ENCODE peak calls at places on chromosomes 6 and 20, in nine cellular contexts. H is HFFc6, W is glutamatergic neuron, Q is nephron progenitor cell, T is MM.1S, Z is WERI-Rb-1, G is IMR-90, C is thyroid gland, I is BJ. P is an unnamed sample.
A peak's percentile ranks its signal among the peaks of the same experiment; 100 is the strongest.

GRCh38 chr20:1811621-1812498 is 83.3 kb upstream of the SIRPA start:
- DNase-seq in H (no peak), W (no peak), Q (no peak), T (no peak), Z (no peak), G (peak; percentile 41), C (no peak), I (no peak), P (no peak)

GRCh38 chr20:15036938-15037337 is 699.5 kb upstream of the FLRT3 start:
- DNase-seq in H (no peak), W (no peak), Q (no peak), T (no peak), Z (no peak), G (no peak), C (no peak), I (no peak), P (no peak)

GRCh38 chr6:80151641-80152040 is 45.2 kb downstream of the BCKDHB start:
- DNase-seq in H (no peak), W (no peak), Q (no peak), T (no peak), Z (no peak), G (no peak), C (no peak), I (no peak), P (no peak)

GRCh38 chr6:125250511-125250910 is 51.3 kb downstream of the HDDC2 start:
- DNase-seq in H (no peak), W (no peak), Q (no peak), T (no peak), Z (no peak), G (no peak), C (no peak), I (no peak), P (no peak)

GRCh38 chr6:2873643-2874042 is 29.5 kb downstream of the SERPINB9 start:
- DNase-seq in H (no peak), W (no peak), Q (no peak), T (no peak), Z (no peak), G (no peak), C (no peak), I (no peak), P (no peak)

GRCh38 chr6:135522975-135523692 is 25.6 kb upstream of the AHI1 start:
- DNase-seq in H (no peak), W (no peak), Q (no peak), T (no peak), Z (no peak), G (peak; percentile 87), C (no peak), I (no peak), P (no peak)

GRCh38 chr6:126625019-126625418 is 285.1 kb downstream of the CENPW start:
- DNase-seq in H (peak; percentile 3), W (no peak), Q (peak; percentile 58), T (no peak), Z (no peak), G (peak; percentile 31), C (no peak), I (no peak), P (peak; percentile 24)

GRCh38 chr6:146914563-146915483 is 289.4 kb upstream of the STXBP5 start:
- DNase-seq in H (peak; percentile 98), W (no peak), Q (no peak), T (no peak), Z (no peak), G (peak; percentile 96), C (peak; percentile 16), I (peak; percentile 95), P (no peak)

GRCh38 chr20:8156603-8157079 is 24.6 kb downstream of the PLCB1 start:
- DNase-seq in H (peak; percentile 29), W (no peak), Q (no peak), T (peak; percentile 78), Z (no peak), G (peak; percentile 59), C (no peak), I (no peak), P (no peak)

GRCh38 chr6:63721181-63721580 is 85.6 kb downstream of the PHF3 start:
- DNase-seq in H (no peak), W (no peak), Q (no peak), T (no peak), Z (no peak), G (no peak), C (no peak), I (no peak), P (no peak)

GRCh38 chr20:41510224-41510623 is 108.0 kb downstream of the CHD6 start:
- DNase-seq in H (no peak), W (no peak), Q (no peak), T (no peak), Z (no peak), G (no peak), C (peak; percentile 22), I (no peak), P (no peak)

GRCh38 chr6:146191166-146191565 is 162.3 kb downstream of the GRM1 start:
- DNase-seq in H (no peak), W (no peak), Q (no peak), T (no peak), Z (no peak), G (no peak), C (no peak), I (no peak), P (no peak)

GRCh38 chr6:5181494-5182287 is 79.1 kb downstream of the LYRM4 start:
- DNase-seq in H (no peak), W (no peak), Q (no peak), T (no peak), Z (no peak), G (no peak), C (no peak), I (no peak), P (no peak)

GRCh38 chr6:119350202-119351004 is 842 bp upstream of the MAN1A1 start:
- DNase-seq in H (peak; percentile 21), W (no peak), Q (no peak), T (peak; percentile 71), Z (no peak), G (peak; percentile 67), C (no peak), I (no peak), P (no peak)

GRCh38 chr6:30685157-30685976 is 1.1 kb downstream of the PPP1R18 start:
- DNase-seq in H (no peak), W (peak; percentile 45), Q (no peak), T (peak; percentile 37), Z (no peak), G (no peak), C (no peak), I (no peak), P (no peak)

GRCh38 chr20:47572105-47572729 is 70.5 kb downstream of the NCOA3 start:
- DNase-seq in H (no peak), W (no peak), Q (no peak), T (no peak), Z (no peak), G (no peak), C (no peak), I (no peak), P (no peak)

DNA sequence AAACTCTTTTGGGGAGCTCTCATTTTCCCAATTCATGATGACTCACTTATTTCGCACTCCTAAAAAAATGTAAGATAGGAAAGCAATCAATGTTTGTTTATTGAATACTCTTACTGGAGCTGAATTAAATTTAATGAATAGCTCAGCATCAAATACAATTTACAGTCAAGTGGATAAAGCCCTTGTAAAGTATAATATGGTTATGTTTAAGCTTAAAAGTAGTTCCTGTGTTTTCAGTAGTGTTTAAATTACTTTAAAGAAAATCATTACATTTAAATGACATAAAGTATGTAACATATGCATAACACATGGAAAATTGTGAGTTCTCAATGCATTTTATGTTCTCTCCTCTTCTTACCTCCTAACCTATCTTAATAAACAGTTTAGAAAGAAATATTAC is at the start of gene OR2B3:
- DNase-seq in H (no peak), W (no peak), Q (no peak), T (no peak), Z (no peak), G (no peak), C (no peak), I (no peak), P (no peak)
- TF ChIP-seq CTCF in H (no peak), W (no peak), Q (no peak), T (no peak), Z (no peak), G (no peak), C (no peak), I (no peak), P (no peak)

DNA sequence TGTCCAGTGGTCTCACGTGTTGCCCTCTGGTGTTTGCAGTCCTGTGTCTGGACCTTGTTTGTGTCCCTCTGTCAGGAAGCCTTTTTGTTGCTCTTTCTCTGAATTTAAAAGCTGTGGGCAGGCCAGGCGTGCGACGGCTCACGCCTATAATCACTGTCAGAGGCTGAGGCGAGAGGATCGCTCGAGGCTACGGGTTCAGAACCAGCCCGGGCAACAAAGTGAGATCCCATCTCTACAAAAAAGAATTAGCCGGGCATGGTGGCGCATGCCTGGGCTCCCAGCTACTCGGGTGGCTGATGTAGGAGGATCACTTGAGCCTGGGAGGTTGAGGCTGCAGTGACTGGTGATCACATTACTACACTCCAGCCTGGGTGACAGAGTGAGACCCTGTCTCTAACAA is 28.5 kb downstream of the OSBPL2 start:
- DNase-seq in H (no peak), W (no peak), Q (no peak), T (no peak), Z (no peak), G (no peak), C (no peak), I (no peak), P (no peak)
- TF ChIP-seq CTCF in H (no peak), W (no peak), Q (no peak), T (no peak), Z (no peak), G (no peak), C (no peak), I (no peak), P (no peak)

GRCh38 chr6:113970808-113971676 is at the start of gene HDAC2:
- DNase-seq in H (peak; percentile 67), W (peak; percentile 92), Q (peak; percentile 87), T (peak; percentile 84), Z (peak; percentile 91), G (peak; percentile 77), C (peak; percentile 84), I (no peak), P (peak; percentile 82)
- TF ChIP-seq CTCF in H (peak; percentile 56), W (no peak), Q (no peak), T (no peak), Z (peak; percentile 1), G (no peak), C (no peak), I (no peak), P (no peak)

GRCh38 chr6:44257753-44258324 is 511 bp upstream of the SLC35B2 start:
- DNase-seq in H (no peak), W (no peak), Q (no peak), T (no peak), Z (no peak), G (no peak), C (no peak), I (no peak), P (no peak)
- TF ChIP-seq CTCF in H (peak; percentile 38), W (peak; percentile 37), Q (no peak), T (no peak), Z (no peak), G (no peak), C (no peak), I (no peak), P (peak; percentile 10)

DNA sequence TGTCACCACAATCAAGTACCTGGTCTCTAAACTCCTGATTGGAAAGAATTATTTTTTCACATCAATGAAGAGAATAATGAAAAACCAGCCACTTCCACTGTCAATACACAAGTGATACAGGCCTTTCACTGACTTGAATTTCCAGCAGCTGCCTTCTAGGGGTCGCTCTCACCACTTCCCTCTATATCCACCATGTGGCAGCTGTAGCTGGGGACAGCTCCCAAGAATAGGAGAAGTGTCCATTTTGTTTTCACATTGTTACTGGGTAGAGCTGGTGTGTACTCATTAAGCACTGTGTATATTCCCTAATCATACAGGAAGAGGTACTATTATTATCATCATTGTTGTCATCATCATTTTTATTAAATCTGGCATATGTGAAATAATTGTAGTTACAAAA is 438.4 kb upstream of the SPTLC3 start:
- DNase-seq in H (no peak), W (peak; percentile 64), Q (peak; percentile 34), T (peak; percentile 31), Z (peak; percentile 82), G (no peak), C (peak; percentile 7), I (no peak), P (peak; percentile 26)
- TF ChIP-seq CTCF in H (no peak), W (peak; percentile 53), Q (peak; percentile 48), T (peak; percentile 66), Z (peak; percentile 81), G (no peak), C (no peak), I (no peak), P (peak; percentile 65)

P was measured in neural crest cell.